ENCODE peak calls at places on chromosomes 6 and 20, in seven cellular contexts. S is psoas muscle, X is suprapubic skin, N is omental fat pad, P is AG04450, O is fibroblast of pulmonary artery, I is astrocyte of the spinal cord. U is an unnamed sample.

GRCh38 chr6:14799928-14800327 is 445.9 kb upstream of the JARID2 start:
- DNase-seq in I (peak), S (peak), X (no peak), O (peak), P (peak), N (no peak), U (no peak)

GRCh38 chr20:7516631-7517051 is 423.6 kb downstream of the HAO1 start:
- DNase-seq in S (no peak), I (no peak), O (no peak), N (no peak), X (no peak), P (no peak), U (no peak)

GRCh38 chr6:10510592-10511367 is 10.4 kb upstream of the GCNT2 start:
- DNase-seq in X (no peak), S (peak), N (no peak), I (peak), O (peak), P (no peak), U (no peak)

GRCh38 chr6:165847407-165848098 is 184.5 kb upstream of the PDE10A start:
- DNase-seq in X (no peak), S (no peak), O (peak), N (no peak), I (peak), P (no peak), U (peak)

GRCh38 chr20:47216819-47217410 is 139.6 kb downstream of the ZMYND8 start:
- DNase-seq in O (no peak), S (no peak), P (no peak), I (no peak), N (no peak), X (no peak), U (no peak)

GRCh38 chr6:151399679-151400078 is 8.3 kb upstream of the ZBTB2 start:
- DNase-seq in O (no peak), X (no peak), S (no peak), I (no peak), N (no peak), P (no peak), U (no peak)

GRCh38 chr20:956330-956951 is 40.3 kb upstream of the ANGPT4 start:
- DNase-seq in I (peak), S (peak), N (peak), X (peak), O (peak), P (peak), U (peak)

GRCh38 chr6:116265081-116265829 is 11.4 kb upstream of the TSPYL4 start:
- DNase-seq in O (no peak), S (no peak), I (no peak), N (no peak), X (no peak), P (no peak), U (no peak)

GRCh38 chr6:21281366-21281765 is 312.2 kb upstream of the SOX4 start:
- DNase-seq in O (no peak), X (no peak), P (no peak), S (no peak), N (no peak), I (no peak), U (no peak)

GRCh38 chr6:145071836-145072235 is 663.5 kb downstream of the EPM2A start:
- DNase-seq in P (peak), N (no peak), I (peak), O (peak), S (no peak), X (no peak), U (no peak)

GRCh38 chr20:54113553-54113952 is 43.2 kb upstream of the BCAS1 start:
- DNase-seq in O (no peak), S (no peak), I (no peak), N (no peak), X (no peak), P (no peak), U (no peak)

GRCh38 chr6:105153676-105154075 is 26.1 kb downstream of the POPDC3 start:
- DNase-seq in I (no peak), N (no peak), X (no peak), P (no peak), O (no peak), S (no peak), U (no peak)

GRCh38 chr6:27617700-27618689 is 145.1 kb upstream of the ZNF184 start:
- DNase-seq in N (no peak), O (peak), X (no peak), P (no peak), S (no peak), I (peak), U (no peak)

GRCh38 chr6:119565893-119566292 is 216.3 kb upstream of the MAN1A1 start:
- DNase-seq in P (no peak), I (no peak), O (no peak), S (no peak), X (no peak), N (no peak), U (no peak)

GRCh38 chr20:48904566-48905321 is 16.8 kb upstream of the ARFGEF2 start:
- DNase-seq in I (peak), S (no peak), P (no peak), X (no peak), N (peak), O (peak), U (no peak)

DNA sequence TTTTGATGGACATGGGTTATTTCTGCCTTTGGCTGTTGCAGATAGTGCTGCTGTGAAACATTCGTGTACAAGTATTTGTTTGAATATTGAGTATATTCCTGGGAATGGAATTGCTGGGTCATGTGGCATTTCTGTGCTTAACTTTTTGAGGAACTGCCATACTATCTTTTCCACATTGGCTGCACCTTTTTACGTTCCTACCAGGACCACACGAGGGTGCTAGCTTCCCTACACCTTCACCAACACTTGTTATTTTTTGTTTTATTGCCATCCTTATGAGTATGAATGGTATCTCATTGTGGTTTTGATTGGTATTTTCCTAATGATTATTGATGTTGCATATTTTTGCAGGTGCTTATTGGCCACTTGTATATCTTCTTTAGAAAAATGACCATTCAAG is 47.8 kb upstream of the PLCG1 start:
- DNase-seq in N (no peak), O (no peak), S (no peak), I (no peak), P (no peak), X (no peak), U (no peak)
- TF ChIP-seq CTCF in N (no peak), O (peak), S (no peak), I (peak), P (no peak), X (no peak), U (no peak)

GRCh38 chr20:56249244-56249955 is 868 bp downstream of the MC3R start:
- DNase-seq in S (peak), I (no peak), O (peak), P (no peak), X (no peak), N (no peak), U (no peak)
- TF ChIP-seq CTCF in S (no peak), I (peak), O (peak), P (no peak), X (peak), N (no peak), U (peak)

GRCh38 chr6:55531496-55531895 is 47.5 kb downstream of the HMGCLL1 start:
- DNase-seq in N (no peak), S (no peak), X (no peak), I (no peak), P (no peak), O (no peak), U (no peak)

GRCh38 chr6:55524441-55524840 is 54.6 kb downstream of the HMGCLL1 start:
- DNase-seq in O (no peak), P (no peak), X (no peak), I (no peak), N (no peak), S (no peak), U (no peak)

DNA sequence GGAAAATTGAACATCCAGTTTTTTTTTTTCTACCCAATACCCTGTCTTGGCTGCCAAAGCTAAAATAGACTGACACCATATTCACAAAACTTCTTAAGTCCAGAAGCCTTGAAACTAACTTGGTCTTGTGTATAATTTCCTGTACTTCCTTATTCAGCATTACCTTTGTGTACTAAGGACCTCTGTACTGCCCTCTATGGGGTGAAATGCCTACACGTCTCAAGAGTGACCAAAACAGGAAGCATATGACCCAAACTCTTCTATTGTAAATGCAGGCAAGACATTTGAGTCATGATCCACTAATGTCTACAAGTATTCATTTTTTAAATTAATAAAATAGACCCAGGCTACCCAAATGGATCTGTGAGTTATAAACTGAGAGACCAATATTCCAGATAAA is 50.4 kb downstream of the HMGCLL1 start:
- DNase-seq in I (peak), X (no peak), S (no peak), P (peak), N (no peak), O (peak), U (no peak)
- TF ChIP-seq CTCF in I (peak), X (no peak), S (no peak), P (peak), N (no peak), O (peak), U (peak)

GRCh38 chr6:109082178-109082577 is 12.5 kb downstream of the SESN1 start:
- DNase-seq in P (no peak), I (peak), S (no peak), O (peak), N (no peak), X (no peak), U (no peak)
- TF ChIP-seq CTCF in P (peak), I (no peak), S (peak), O (no peak), N (no peak), X (no peak), U (peak)

DNA sequence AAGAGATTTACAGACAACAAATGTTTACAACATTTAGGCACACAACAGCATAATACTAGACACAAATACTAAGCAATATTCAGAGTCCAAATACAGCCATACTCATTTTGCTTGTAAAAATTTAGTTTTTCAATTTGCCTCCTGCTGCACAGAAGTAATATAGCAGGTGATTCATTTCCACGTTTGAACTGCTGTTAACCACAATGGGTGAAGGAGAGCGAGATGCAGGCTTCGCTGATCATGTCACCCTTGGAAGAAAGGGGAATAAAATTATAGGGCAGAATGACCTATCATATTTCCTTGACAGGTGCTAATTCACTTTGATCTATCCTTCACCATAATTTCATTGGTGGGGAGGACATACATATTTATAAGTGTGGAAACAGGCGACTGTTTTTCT is 643.8 kb upstream of the AGPAT4 start:
- DNase-seq in I (peak), P (no peak), O (no peak), S (no peak), N (no peak), X (no peak), U (no peak)
- TF ChIP-seq CTCF in I (peak), P (no peak), O (no peak), S (no peak), N (no peak), X (no peak), U (peak)